ENCODE peak calls at places on chromosome 5, in ten cellular contexts. One of them, this sample, is unnamed.

GRCh38 chr5:157271740-157272271 is 5.9 kb downstream of the CYFIP2 start:
- DNase-seq in caudate nucleus: no peak
- DNase-seq in activated T-cell treated with anti-CD3 and anti-CD28 coated beads for 1 hour: peak; percentile 67
- DNase-seq in ELR: no peak
- DNase-seq in HL-60: peak; percentile 71
- DNase-seq in stimulated activated CD8-positive, alpha-beta memory T cell treated with anti-CD3 and anti-CD28 coated beads, Interleukin-2, amount 100 ng/mL, for 1 hour: peak; percentile 69
- DNase-seq in Peyer's patch: peak; percentile 96
- DNase-seq in fibroblast of the aortic adventitia: no peak
- DNase-seq in HEK293T: no peak
- DNase-seq in T-helper 2 cell: peak; percentile 59
- DNase-seq in this sample: no peak

GRCh38 chr5:168204165-168204564 is 87.3 kb upstream of the WWC1 start:
- DNase-seq in caudate nucleus: no peak
- DNase-seq in activated T-cell treated with anti-CD3 and anti-CD28 coated beads for 1 hour: no peak
- DNase-seq in ELR: no peak
- DNase-seq in HL-60: no peak
- DNase-seq in stimulated activated CD8-positive, alpha-beta memory T cell treated with anti-CD3 and anti-CD28 coated beads, Interleukin-2, amount 100 ng/mL, for 1 hour: no peak
- DNase-seq in Peyer's patch: no peak
- DNase-seq in fibroblast of the aortic adventitia: no peak
- DNase-seq in HEK293T: no peak
- DNase-seq in T-helper 2 cell: no peak
- DNase-seq in this sample: no peak

GRCh38 chr5:147782053-147783028 is at the start of gene JAKMIP2:
- DNase-seq in caudate nucleus: peak; percentile 99
- DNase-seq in activated T-cell treated with anti-CD3 and anti-CD28 coated beads for 1 hour: peak; percentile 52
- DNase-seq in ELR: peak; percentile 61
- DNase-seq in HL-60: peak; percentile 10
- DNase-seq in stimulated activated CD8-positive, alpha-beta memory T cell treated with anti-CD3 and anti-CD28 coated beads, Interleukin-2, amount 100 ng/mL, for 1 hour: peak; percentile 68
- DNase-seq in Peyer's patch: peak; percentile 75
- DNase-seq in fibroblast of the aortic adventitia: peak; percentile 55
- DNase-seq in HEK293T: peak; percentile 54
- DNase-seq in T-helper 2 cell: peak; percentile 82
- DNase-seq in this sample: peak; percentile 89

GRCh38 chr5:10775646-10776045 is 14.6 kb upstream of the DAP start:
- DNase-seq in caudate nucleus: no peak
- DNase-seq in activated T-cell treated with anti-CD3 and anti-CD28 coated beads for 1 hour: no peak
- DNase-seq in ELR: no peak
- DNase-seq in HL-60: no peak
- DNase-seq in stimulated activated CD8-positive, alpha-beta memory T cell treated with anti-CD3 and anti-CD28 coated beads, Interleukin-2, amount 100 ng/mL, for 1 hour: no peak
- DNase-seq in Peyer's patch: no peak
- DNase-seq in fibroblast of the aortic adventitia: no peak
- DNase-seq in HEK293T: no peak
- DNase-seq in T-helper 2 cell: no peak
- DNase-seq in this sample: no peak

GRCh38 chr5:172920447-172920849 is 38.8 kb upstream of the RPL26L1 start:
- DNase-seq in caudate nucleus: no peak
- DNase-seq in activated T-cell treated with anti-CD3 and anti-CD28 coated beads for 1 hour: no peak
- DNase-seq in ELR: peak; percentile 99
- DNase-seq in HL-60: no peak
- DNase-seq in stimulated activated CD8-positive, alpha-beta memory T cell treated with anti-CD3 and anti-CD28 coated beads, Interleukin-2, amount 100 ng/mL, for 1 hour: no peak
- DNase-seq in Peyer's patch: no peak
- DNase-seq in fibroblast of the aortic adventitia: peak; percentile 97
- DNase-seq in HEK293T: no peak
- DNase-seq in T-helper 2 cell: no peak
- DNase-seq in this sample: no peak

GRCh38 chr5:74017112-74017511 is 391.1 kb downstream of the ARHGEF28 start:
- DNase-seq in caudate nucleus: no peak
- DNase-seq in activated T-cell treated with anti-CD3 and anti-CD28 coated beads for 1 hour: no peak
- DNase-seq in ELR: peak; percentile 83
- DNase-seq in HL-60: no peak
- DNase-seq in stimulated activated CD8-positive, alpha-beta memory T cell treated with anti-CD3 and anti-CD28 coated beads, Interleukin-2, amount 100 ng/mL, for 1 hour: no peak
- DNase-seq in Peyer's patch: no peak
- DNase-seq in fibroblast of the aortic adventitia: no peak
- DNase-seq in HEK293T: no peak
- DNase-seq in T-helper 2 cell: no peak
- DNase-seq in this sample: no peak

GRCh38 chr5:34923694-34924461 is 5.5 kb upstream of the DNAJC21 start:
- DNase-seq in caudate nucleus: peak; percentile 2
- DNase-seq in activated T-cell treated with anti-CD3 and anti-CD28 coated beads for 1 hour: no peak
- DNase-seq in ELR: peak; percentile 95
- DNase-seq in HL-60: peak; percentile 61
- DNase-seq in stimulated activated CD8-positive, alpha-beta memory T cell treated with anti-CD3 and anti-CD28 coated beads, Interleukin-2, amount 100 ng/mL, for 1 hour: no peak
- DNase-seq in Peyer's patch: peak; percentile 69
- DNase-seq in fibroblast of the aortic adventitia: peak; percentile 84
- DNase-seq in HEK293T: no peak
- DNase-seq in T-helper 2 cell: no peak
- DNase-seq in this sample: no peak

GRCh38 chr5:175690586-175690985 is 32.7 kb downstream of the HRH2 start:
- DNase-seq in caudate nucleus: no peak
- DNase-seq in activated T-cell treated with anti-CD3 and anti-CD28 coated beads for 1 hour: no peak
- DNase-seq in ELR: no peak
- DNase-seq in HL-60: no peak
- DNase-seq in stimulated activated CD8-positive, alpha-beta memory T cell treated with anti-CD3 and anti-CD28 coated beads, Interleukin-2, amount 100 ng/mL, for 1 hour: no peak
- DNase-seq in Peyer's patch: no peak
- DNase-seq in fibroblast of the aortic adventitia: no peak
- DNase-seq in HEK293T: no peak
- DNase-seq in T-helper 2 cell: no peak
- DNase-seq in this sample: no peak

GRCh38 chr5:176611435-176611834 is 1.5 kb upstream of the GPRIN1 start:
- DNase-seq in caudate nucleus: no peak
- DNase-seq in activated T-cell treated with anti-CD3 and anti-CD28 coated beads for 1 hour: peak; percentile 42
- DNase-seq in ELR: peak; percentile 88
- DNase-seq in HL-60: peak; percentile 38
- DNase-seq in stimulated activated CD8-positive, alpha-beta memory T cell treated with anti-CD3 and anti-CD28 coated beads, Interleukin-2, amount 100 ng/mL, for 1 hour: no peak
- DNase-seq in Peyer's patch: peak; percentile 79
- DNase-seq in fibroblast of the aortic adventitia: peak; percentile 91
- DNase-seq in HEK293T: peak; percentile 67
- DNase-seq in T-helper 2 cell: peak; percentile 24
- DNase-seq in this sample: peak; percentile 86

GRCh38 chr5:56202483-56202882 is 30.6 kb downstream of the ANKRD55 start:
- DNase-seq in caudate nucleus: no peak
- DNase-seq in activated T-cell treated with anti-CD3 and anti-CD28 coated beads for 1 hour: no peak
- DNase-seq in ELR: no peak
- DNase-seq in HL-60: no peak
- DNase-seq in stimulated activated CD8-positive, alpha-beta memory T cell treated with anti-CD3 and anti-CD28 coated beads, Interleukin-2, amount 100 ng/mL, for 1 hour: no peak
- DNase-seq in Peyer's patch: no peak
- DNase-seq in fibroblast of the aortic adventitia: peak; percentile 67
- DNase-seq in HEK293T: no peak
- DNase-seq in T-helper 2 cell: no peak
- DNase-seq in this sample: no peak

GRCh38 chr5:5005351-5005750 is 134.8 kb upstream of the ADAMTS16 start:
- DNase-seq in caudate nucleus: no peak
- DNase-seq in activated T-cell treated with anti-CD3 and anti-CD28 coated beads for 1 hour: no peak
- DNase-seq in ELR: no peak
- DNase-seq in HL-60: no peak
- DNase-seq in stimulated activated CD8-positive, alpha-beta memory T cell treated with anti-CD3 and anti-CD28 coated beads, Interleukin-2, amount 100 ng/mL, for 1 hour: no peak
- DNase-seq in Peyer's patch: no peak
- DNase-seq in fibroblast of the aortic adventitia: no peak
- DNase-seq in HEK293T: no peak
- DNase-seq in T-helper 2 cell: no peak
- DNase-seq in this sample: no peak

GRCh38 chr5:3384531-3384930 is 211.1 kb upstream of the IRX1 start:
- DNase-seq in caudate nucleus: no peak
- DNase-seq in activated T-cell treated with anti-CD3 and anti-CD28 coated beads for 1 hour: no peak
- DNase-seq in ELR: no peak
- DNase-seq in HL-60: no peak
- DNase-seq in stimulated activated CD8-positive, alpha-beta memory T cell treated with anti-CD3 and anti-CD28 coated beads, Interleukin-2, amount 100 ng/mL, for 1 hour: no peak
- DNase-seq in Peyer's patch: no peak
- DNase-seq in fibroblast of the aortic adventitia: no peak
- DNase-seq in HEK293T: no peak
- DNase-seq in T-helper 2 cell: no peak
- DNase-seq in this sample: no peak

GRCh38 chr5:165149439-165149838 is 1644.0 kb downstream of the MAT2B start:
- DNase-seq in caudate nucleus: no peak
- DNase-seq in activated T-cell treated with anti-CD3 and anti-CD28 coated beads for 1 hour: no peak
- DNase-seq in ELR: no peak
- DNase-seq in HL-60: no peak
- DNase-seq in stimulated activated CD8-positive, alpha-beta memory T cell treated with anti-CD3 and anti-CD28 coated beads, Interleukin-2, amount 100 ng/mL, for 1 hour: no peak
- DNase-seq in Peyer's patch: no peak
- DNase-seq in fibroblast of the aortic adventitia: no peak
- DNase-seq in HEK293T: no peak
- DNase-seq in T-helper 2 cell: no peak
- DNase-seq in this sample: no peak

GRCh38 chr5:52786391-52786790 is 1.3 kb upstream of the ITGA1 start:
- DNase-seq in caudate nucleus: no peak
- DNase-seq in activated T-cell treated with anti-CD3 and anti-CD28 coated beads for 1 hour: no peak
- DNase-seq in ELR: no peak
- DNase-seq in HL-60: no peak
- DNase-seq in stimulated activated CD8-positive, alpha-beta memory T cell treated with anti-CD3 and anti-CD28 coated beads, Interleukin-2, amount 100 ng/mL, for 1 hour: no peak
- DNase-seq in Peyer's patch: no peak
- DNase-seq in fibroblast of the aortic adventitia: no peak
- DNase-seq in HEK293T: no peak
- DNase-seq in T-helper 2 cell: no peak
- DNase-seq in this sample: no peak

GRCh38 chr5:34563951-34564705 is 92.0 kb upstream of the RAI14 start:
- DNase-seq in caudate nucleus: no peak
- DNase-seq in activated T-cell treated with anti-CD3 and anti-CD28 coated beads for 1 hour: no peak
- DNase-seq in ELR: peak; percentile 56
- DNase-seq in HL-60: no peak
- DNase-seq in stimulated activated CD8-positive, alpha-beta memory T cell treated with anti-CD3 and anti-CD28 coated beads, Interleukin-2, amount 100 ng/mL, for 1 hour: no peak
- DNase-seq in Peyer's patch: no peak
- DNase-seq in fibroblast of the aortic adventitia: peak; percentile 61
- DNase-seq in HEK293T: no peak
- DNase-seq in T-helper 2 cell: no peak
- DNase-seq in this sample: no peak

GRCh38 chr5:14850419-14851066 is 21.0 kb downstream of the ANKH start:
- DNase-seq in caudate nucleus: no peak
- DNase-seq in activated T-cell treated with anti-CD3 and anti-CD28 coated beads for 1 hour: no peak
- DNase-seq in ELR: no peak
- DNase-seq in HL-60: no peak
- DNase-seq in stimulated activated CD8-positive, alpha-beta memory T cell treated with anti-CD3 and anti-CD28 coated beads, Interleukin-2, amount 100 ng/mL, for 1 hour: no peak
- DNase-seq in Peyer's patch: no peak
- DNase-seq in fibroblast of the aortic adventitia: no peak
- DNase-seq in HEK293T: no peak
- DNase-seq in T-helper 2 cell: no peak
- DNase-seq in this sample: no peak

GRCh38 chr5:128135286-128135685 is 51.7 kb downstream of the SLC12A2 start:
- DNase-seq in caudate nucleus: no peak
- DNase-seq in activated T-cell treated with anti-CD3 and anti-CD28 coated beads for 1 hour: no peak
- DNase-seq in ELR: no peak
- DNase-seq in HL-60: no peak
- DNase-seq in stimulated activated CD8-positive, alpha-beta memory T cell treated with anti-CD3 and anti-CD28 coated beads, Interleukin-2, amount 100 ng/mL, for 1 hour: no peak
- DNase-seq in Peyer's patch: no peak
- DNase-seq in fibroblast of the aortic adventitia: no peak
- DNase-seq in HEK293T: no peak
- DNase-seq in T-helper 2 cell: no peak
- DNase-seq in this sample: no peak

GRCh38 chr5:30413540-30413939 is 779.9 kb upstream of the CDH6 start:
- DNase-seq in caudate nucleus: no peak
- DNase-seq in activated T-cell treated with anti-CD3 and anti-CD28 coated beads for 1 hour: no peak
- DNase-seq in ELR: no peak
- DNase-seq in HL-60: no peak
- DNase-seq in stimulated activated CD8-positive, alpha-beta memory T cell treated with anti-CD3 and anti-CD28 coated beads, Interleukin-2, amount 100 ng/mL, for 1 hour: no peak
- DNase-seq in Peyer's patch: no peak
- DNase-seq in fibroblast of the aortic adventitia: peak; percentile 7
- DNase-seq in HEK293T: no peak
- DNase-seq in T-helper 2 cell: no peak
- DNase-seq in this sample: no peak

GRCh38 chr5:65834306-65834705 is 92.1 kb upstream of the ERBIN start:
- DNase-seq in caudate nucleus: no peak
- DNase-seq in activated T-cell treated with anti-CD3 and anti-CD28 coated beads for 1 hour: no peak
- DNase-seq in ELR: no peak
- DNase-seq in HL-60: no peak
- DNase-seq in stimulated activated CD8-positive, alpha-beta memory T cell treated with anti-CD3 and anti-CD28 coated beads, Interleukin-2, amount 100 ng/mL, for 1 hour: no peak
- DNase-seq in Peyer's patch: no peak
- DNase-seq in fibroblast of the aortic adventitia: no peak
- DNase-seq in HEK293T: no peak
- DNase-seq in T-helper 2 cell: no peak
- DNase-seq in this sample: no peak

GRCh38 chr5:43497311-43498104 is 13.8 kb upstream of the TMEM267 start:
- DNase-seq in caudate nucleus: no peak
- DNase-seq in activated T-cell treated with anti-CD3 and anti-CD28 coated beads for 1 hour: no peak
- DNase-seq in ELR: no peak
- DNase-seq in HL-60: no peak
- DNase-seq in stimulated activated CD8-positive, alpha-beta memory T cell treated with anti-CD3 and anti-CD28 coated beads, Interleukin-2, amount 100 ng/mL, for 1 hour: no peak
- DNase-seq in Peyer's patch: no peak
- DNase-seq in fibroblast of the aortic adventitia: no peak
- DNase-seq in HEK293T: no peak
- DNase-seq in T-helper 2 cell: no peak
- DNase-seq in this sample: no peak

GRCh38 chr5:128749584-128749983 is 211.5 kb upstream of the FBN2 start:
- DNase-seq in caudate nucleus: no peak
- DNase-seq in activated T-cell treated with anti-CD3 and anti-CD28 coated beads for 1 hour: no peak
- DNase-seq in ELR: no peak
- DNase-seq in HL-60: no peak
- DNase-seq in stimulated activated CD8-positive, alpha-beta memory T cell treated with anti-CD3 and anti-CD28 coated beads, Interleukin-2, amount 100 ng/mL, for 1 hour: no peak
- DNase-seq in Peyer's patch: no peak
- DNase-seq in fibroblast of the aortic adventitia: no peak
- DNase-seq in HEK293T: no peak
- DNase-seq in T-helper 2 cell: no peak
- DNase-seq in this sample: no peak

GRCh38 chr5:24742334-24742733 is 97.6 kb upstream of the CDH10 start:
- DNase-seq in caudate nucleus: no peak
- DNase-seq in activated T-cell treated with anti-CD3 and anti-CD28 coated beads for 1 hour: no peak
- DNase-seq in ELR: no peak
- DNase-seq in HL-60: no peak
- DNase-seq in stimulated activated CD8-positive, alpha-beta memory T cell treated with anti-CD3 and anti-CD28 coated beads, Interleukin-2, amount 100 ng/mL, for 1 hour: no peak
- DNase-seq in Peyer's patch: no peak
- DNase-seq in fibroblast of the aortic adventitia: no peak
- DNase-seq in HEK293T: no peak
- DNase-seq in T-helper 2 cell: no peak
- DNase-seq in this sample: no peak

GRCh38 chr5:14138608-14139540 is 4.3 kb upstream of the TRIO start:
- DNase-seq in caudate nucleus: no peak
- DNase-seq in activated T-cell treated with anti-CD3 and anti-CD28 coated beads for 1 hour: no peak
- DNase-seq in ELR: no peak
- DNase-seq in HL-60: no peak
- DNase-seq in stimulated activated CD8-positive, alpha-beta memory T cell treated with anti-CD3 and anti-CD28 coated beads, Interleukin-2, amount 100 ng/mL, for 1 hour: no peak
- DNase-seq in Peyer's patch: no peak
- DNase-seq in fibroblast of the aortic adventitia: no peak
- DNase-seq in HEK293T: no peak
- DNase-seq in T-helper 2 cell: no peak
- DNase-seq in this sample: no peak

GRCh38 chr5:77224672-77225355 is 14.3 kb downstream of the PDE8B start:
- DNase-seq in caudate nucleus: no peak
- DNase-seq in activated T-cell treated with anti-CD3 and anti-CD28 coated beads for 1 hour: no peak
- DNase-seq in ELR: peak; percentile 51
- DNase-seq in HL-60: no peak
- DNase-seq in stimulated activated CD8-positive, alpha-beta memory T cell treated with anti-CD3 and anti-CD28 coated beads, Interleukin-2, amount 100 ng/mL, for 1 hour: no peak
- DNase-seq in Peyer's patch: no peak
- DNase-seq in fibroblast of the aortic adventitia: no peak
- DNase-seq in HEK293T: no peak
- DNase-seq in T-helper 2 cell: no peak
- DNase-seq in this sample: no peak

GRCh38 chr5:138981606-138982005 is 106.5 kb upstream of the LRRTM2 start:
- DNase-seq in caudate nucleus: no peak
- DNase-seq in activated T-cell treated with anti-CD3 and anti-CD28 coated beads for 1 hour: no peak
- DNase-seq in ELR: no peak
- DNase-seq in HL-60: no peak
- DNase-seq in stimulated activated CD8-positive, alpha-beta memory T cell treated with anti-CD3 and anti-CD28 coated beads, Interleukin-2, amount 100 ng/mL, for 1 hour: no peak
- DNase-seq in Peyer's patch: no peak
- DNase-seq in fibroblast of the aortic adventitia: peak; percentile 51
- DNase-seq in HEK293T: no peak
- DNase-seq in T-helper 2 cell: no peak
- DNase-seq in this sample: no peak

GRCh38 chr5:39058984-39059565 is 15.1 kb downstream of the RICTOR start:
- DNase-seq in caudate nucleus: no peak
- DNase-seq in activated T-cell treated with anti-CD3 and anti-CD28 coated beads for 1 hour: no peak
- DNase-seq in ELR: no peak
- DNase-seq in HL-60: no peak
- DNase-seq in stimulated activated CD8-positive, alpha-beta memory T cell treated with anti-CD3 and anti-CD28 coated beads, Interleukin-2, amount 100 ng/mL, for 1 hour: no peak
- DNase-seq in Peyer's patch: no peak
- DNase-seq in fibroblast of the aortic adventitia: no peak
- DNase-seq in HEK293T: no peak
- DNase-seq in T-helper 2 cell: no peak
- DNase-seq in this sample: no peak

GRCh38 chr5:172118891-172119290 is 69.1 kb downstream of the STK10 start:
- DNase-seq in caudate nucleus: no peak
- DNase-seq in activated T-cell treated with anti-CD3 and anti-CD28 coated beads for 1 hour: no peak
- DNase-seq in ELR: no peak
- DNase-seq in HL-60: no peak
- DNase-seq in stimulated activated CD8-positive, alpha-beta memory T cell treated with anti-CD3 and anti-CD28 coated beads, Interleukin-2, amount 100 ng/mL, for 1 hour: no peak
- DNase-seq in Peyer's patch: peak; percentile 46
- DNase-seq in fibroblast of the aortic adventitia: no peak
- DNase-seq in HEK293T: no peak
- DNase-seq in T-helper 2 cell: no peak
- DNase-seq in this sample: no peak

GRCh38 chr5:73596705-73597328 is 29.2 kb upstream of the ARHGEF28 start:
- DNase-seq in caudate nucleus: no peak
- DNase-seq in activated T-cell treated with anti-CD3 and anti-CD28 coated beads for 1 hour: no peak
- DNase-seq in ELR: peak; percentile 82
- DNase-seq in HL-60: no peak
- DNase-seq in stimulated activated CD8-positive, alpha-beta memory T cell treated with anti-CD3 and anti-CD28 coated beads, Interleukin-2, amount 100 ng/mL, for 1 hour: no peak
- DNase-seq in Peyer's patch: peak; percentile 53
- DNase-seq in fibroblast of the aortic adventitia: peak; percentile 30
- DNase-seq in HEK293T: peak; percentile 44
- DNase-seq in T-helper 2 cell: no peak
- DNase-seq in this sample: peak; percentile 48